ENCODE peak calls at places on chromosomes 7 and 10, in six cellular contexts. I, T, J, Z, C and F are unnamed samples.

GRCh38 chr10:28838908-28839307 is 161.6 kb downstream of the BAMBI start:
- DNase-seq in I (no peak), T (no peak), J (no peak), Z (no peak), C (peak; percentile 22), F (no peak)

GRCh38 chr7:4739528-4739992 is 35.9 kb upstream of the AP5Z1 start:
- DNase-seq in I (no peak), T (peak; percentile 72), J (peak; percentile 64), Z (no peak), C (peak; percentile 69), F (no peak)

GRCh38 chr7:42790196-42790595 is 121.7 kb downstream of the C7orf25 start:
- DNase-seq in I (no peak), T (no peak), J (no peak), Z (no peak), C (peak; percentile 51), F (no peak)

GRCh38 chr7:151553356-151553755 is 33.7 kb upstream of the RHEB start:
- DNase-seq in I (no peak), T (no peak), J (no peak), Z (no peak), C (no peak), F (no peak)

GRCh38 chr10:59905735-59906416 is 480 bp downstream of the CCDC6 start:
- DNase-seq in I (no peak), T (no peak), J (no peak), Z (no peak), C (no peak), F (no peak)

GRCh38 chr7:111788426-111788825 is 226.1 kb upstream of the IMMP2L start:
- DNase-seq in I (no peak), T (no peak), J (no peak), Z (no peak), C (peak; percentile 13), F (no peak)

GRCh38 chr10:44352316-44353127 is 32.4 kb downstream of the CXCL12 start:
- DNase-seq in I (peak; percentile 59), T (peak; percentile 3), J (no peak), Z (peak; percentile 75), C (peak; percentile 81), F (no peak)

GRCh38 chr7:115747174-115747573 is 283.4 kb downstream of the TFEC start:
- DNase-seq in I (peak; percentile 31), T (no peak), J (peak; percentile 55), Z (no peak), C (peak; percentile 11), F (no peak)

GRCh38 chr7:137992738-137993394 is 9.0 kb downstream of the CREB3L2 start:
- DNase-seq in I (peak; percentile 87), T (no peak), J (peak; percentile 80), Z (no peak), C (peak; percentile 96), F (no peak)

GRCh38 chr10:84265378-84265777 is 20.5 kb downstream of the RGR start:
- DNase-seq in I (no peak), T (peak; percentile 53), J (no peak), Z (no peak), C (no peak), F (peak; percentile 40)

GRCh38 chr7:20776214-20776875 is 10.3 kb downstream of the SP8 start:
- DNase-seq in I (no peak), T (no peak), J (no peak), Z (no peak), C (no peak), F (no peak)

GRCh38 chr7:155208681-155209477 is 88.8 kb upstream of the INSIG1 start:
- DNase-seq in I (peak; percentile 35), T (no peak), J (no peak), Z (peak; percentile 74), C (no peak), F (no peak)

GRCh38 chr10:79981673-79982485 is 33.0 kb upstream of the SFTPD start:
- DNase-seq in I (peak; percentile 65), T (peak; percentile 5), J (peak; percentile 6), Z (no peak), C (peak; percentile 57), F (peak; percentile 74)